ENCODE peak calls at places on chromosomes 16 and 17, in five cellular contexts. C, X, T, U and P are unnamed samples.

GRCh38 chr17:45783593-45784292 is 377 bp upstream of the CRHR1 start:
- DNase-seq in C (no peak), X (no peak), T (no peak), U (no peak), P (peak)

GRCh38 chr17:39751016-39751543 is 13.3 kb downstream of the GRB7 start:
- DNase-seq in C (no peak), X (no peak), T (no peak), U (no peak), P (peak)

GRCh38 chr17:81638683-81639082 is 1.7 kb downstream of the TSPAN10 start:
- DNase-seq in C (no peak), X (no peak), T (no peak), U (no peak), P (no peak)

GRCh38 chr17:64920419-64921172 is 1.3 kb upstream of the LRRC37A3 start:
- DNase-seq in C (no peak), X (no peak), T (no peak), U (peak), P (no peak)

GRCh38 chr17:37642706-37643105 is 540 bp downstream of the DDX52 start:
- DNase-seq in C (peak), X (no peak), T (no peak), U (peak), P (no peak)

GRCh38 chr17:73342057-73342522 is 30.3 kb upstream of the CDC42EP4 start:
- DNase-seq in C (peak), X (peak), T (no peak), U (peak), P (peak)

GRCh38 chr17:10266477-10266876 is 68.1 kb upstream of the GAS7 start:
- DNase-seq in C (no peak), X (no peak), T (no peak), U (no peak), P (no peak)

GRCh38 chr16:67312450-67313118 is 14.0 kb downstream of the KCTD19 start:
- DNase-seq in C (peak), X (no peak), T (peak), U (peak), P (no peak)

GRCh38 chr17:48745381-48746275 is 17.1 kb upstream of the HOXB13 start:
- DNase-seq in C (no peak), X (no peak), T (no peak), U (no peak), P (no peak)

GRCh38 chr17:7045492-7046126 is 1.7 kb upstream of the SLC16A11 start:
- DNase-seq in C (peak), X (no peak), T (peak), U (peak), P (no peak)

DNA sequence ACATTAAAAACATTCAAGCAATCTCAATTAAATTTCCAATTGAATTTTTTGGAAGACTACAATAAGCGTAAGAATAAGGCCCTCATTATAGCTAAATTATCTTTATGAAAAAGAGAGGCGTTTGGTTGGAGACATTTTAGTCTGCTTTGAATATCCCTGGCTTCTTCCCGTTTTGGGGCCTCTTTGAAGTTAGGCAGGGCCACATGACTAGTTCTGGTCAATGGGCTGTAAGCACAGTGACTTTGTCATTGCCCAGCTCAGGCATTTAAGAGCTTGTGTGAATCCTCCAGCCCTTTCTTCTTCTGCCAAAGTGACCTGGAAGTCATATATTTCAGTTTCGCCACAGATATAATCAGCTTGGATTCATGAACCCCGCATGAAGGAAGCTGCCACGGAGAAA is 21.6 kb upstream of the UBTF start:
- DNase-seq in C (no peak), X (no peak), T (no peak), U (no peak), P (no peak)
- H2AFZ ChIP-seq in C (no peak), X (no peak), T (no peak), U (no peak), P (no peak)

GRCh38 chr17:16900288-16900882 is 71.5 kb downstream of the TNFRSF13B start:
- DNase-seq in C (no peak), X (no peak), T (no peak), U (no peak), P (peak)
- H3K23ac ChIP-seq in C (no peak), X (no peak), T (no peak), U (no peak), P (no peak)

DNA sequence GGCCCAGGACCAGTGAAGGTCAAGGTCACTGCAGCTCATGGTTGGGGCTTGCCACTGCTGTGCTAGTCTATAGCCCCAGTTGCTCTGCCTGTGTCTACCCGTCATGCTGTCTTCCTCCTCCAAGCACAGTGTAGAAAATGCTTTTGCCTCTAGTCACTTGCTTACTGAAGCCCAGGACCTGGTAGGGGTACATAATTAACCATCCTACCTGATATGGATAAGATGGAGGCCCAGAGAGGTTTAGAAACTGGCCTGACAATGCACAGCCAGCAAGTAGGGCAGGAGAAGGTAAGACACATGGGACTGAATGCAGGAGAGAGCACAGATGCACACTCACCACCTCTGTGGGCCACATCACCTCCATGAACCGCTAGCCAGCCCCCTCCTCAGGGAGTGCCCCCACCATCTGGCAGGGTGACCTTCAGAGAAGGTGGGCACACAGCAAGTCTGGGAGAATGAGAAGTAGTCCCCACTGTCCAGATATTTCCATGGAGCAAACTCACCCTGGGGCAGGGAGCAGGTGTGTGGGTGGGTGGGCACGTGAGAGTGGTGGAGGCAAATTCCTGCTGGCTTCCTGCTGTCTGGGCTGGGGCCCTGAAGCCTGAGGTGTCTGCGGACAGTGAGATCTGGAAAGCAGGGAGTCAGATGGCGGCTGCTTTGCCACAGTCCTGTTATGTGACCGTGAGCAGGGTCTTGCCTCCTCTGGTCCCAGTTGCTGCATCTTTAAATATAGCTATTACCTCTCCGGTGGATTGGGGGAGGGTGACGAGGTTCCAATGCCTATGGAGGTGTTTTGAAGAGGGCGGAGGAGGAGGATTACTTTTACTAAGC is 1.0 kb downstream of the CX3CL1 start:
- DNase-seq in C (no peak), X (no peak), T (no peak), U (no peak), P (no peak)
- H2AFZ ChIP-seq in C (no peak), X (no peak), T (no peak), U (no peak), P (no peak)

GRCh38 chr16:50308237-50308965 is 42.0 kb downstream of the ADCY7 start:
- DNase-seq in C (no peak), X (no peak), T (no peak), U (no peak), P (no peak)

GRCh38 chr16:50311134-50311528 is 44.8 kb downstream of the ADCY7 start:
- DNase-seq in C (no peak), X (no peak), T (no peak), U (no peak), P (no peak)

GRCh38 chr16:50309156-50309526 is 42.8 kb downstream of the ADCY7 start:
- DNase-seq in C (no peak), X (no peak), T (no peak), U (no peak), P (no peak)

GRCh38 chr16:50310308-50311133 is 44.2 kb downstream of the ADCY7 start:
- DNase-seq in C (no peak), X (no peak), T (no peak), U (no peak), P (peak)

GRCh38 chr16:50309527-50310307 is 43.4 kb downstream of the ADCY7 start:
- DNase-seq in C (no peak), X (no peak), T (no peak), U (no peak), P (no peak)
- H3K23ac ChIP-seq in C (no peak), X (no peak), T (no peak), U (no peak), P (no peak)

GRCh38 chr16:90019201-90019542 is at the start of gene DBNDD1:
- DNase-seq in C (no peak), X (no peak), T (no peak), U (no peak), P (peak)
- H2AFZ ChIP-seq in C (peak), X (no peak), T (peak), U (peak), P (no peak)